ENCODE peak calls at places on chromosome 17, in seven cellular contexts. L is astrocyte; T is CD8-positive, alpha-beta memory T cell; D is A549; Y is DND-41; X is substantia nigra; U is spleen. S is an unnamed sample.

GRCh38 chr17:51144266-51145022 is 8.9 kb upstream of the NME1 start:
- DNase-seq in T (no peak), U (no peak), L (no peak), X (no peak), Y (no peak), D (no peak), S (no peak)

GRCh38 chr17:10021239-10021638 is 116.2 kb upstream of the RCVRN start:
- DNase-seq in L (no peak), U (peak), X (peak), T (no peak), Y (peak), D (no peak), S (peak)

GRCh38 chr17:31678431-31678830 is 180.6 kb downstream of the COPRS start:
- DNase-seq in U (no peak), L (no peak), T (no peak), X (no peak), D (no peak), Y (no peak), S (no peak)

GRCh38 chr17:41777579-41778188 is 8.8 kb downstream of the JUP start:
- DNase-seq in Y (no peak), U (no peak), D (peak), L (peak), X (peak), T (no peak), S (no peak)

GRCh38 chr17:81417049-81417878 is 22.0 kb downstream of the BAHCC1 start:
- DNase-seq in D (no peak), X (no peak), L (no peak), U (no peak), T (no peak), Y (no peak), S (peak)

GRCh38 chr17:43787728-43788127 is 7.5 kb downstream of the CFAP97D1 start:
- DNase-seq in U (no peak), D (no peak), Y (no peak), L (no peak), X (no peak), T (no peak), S (no peak)

GRCh38 chr17:16406742-16407674 is 8.4 kb upstream of the TRPV2 start:
- DNase-seq in U (peak), X (no peak), Y (no peak), D (peak), T (no peak), L (peak), S (peak)

GRCh38 chr17:47278561-47278960 is 24.9 kb downstream of the ITGB3 start:
- DNase-seq in U (no peak), X (no peak), L (no peak), T (no peak), D (no peak), Y (no peak), S (no peak)

GRCh38 chr17:75704963-75705875 is 16.0 kb upstream of the ITGB4 start:
- DNase-seq in U (no peak), D (no peak), X (no peak), L (no peak), T (no peak), Y (no peak), S (no peak)

GRCh38 chr17:12320286-12320685 is 299.6 kb downstream of the MAP2K4 start:
- DNase-seq in T (no peak), D (peak), Y (no peak), U (no peak), L (no peak), X (no peak), S (no peak)

GRCh38 chr17:3963214-3964201 is 729 bp downstream of the ATP2A3 start:
- DNase-seq in Y (peak), D (no peak), X (peak), T (peak), U (peak), L (no peak), S (no peak)

GRCh38 chr17:77793146-77793887 is 165.2 kb upstream of the TNRC6C start:
- DNase-seq in T (no peak), L (no peak), D (no peak), Y (no peak), U (peak), X (no peak), S (no peak)

GRCh38 chr17:7755095-7755890 is 37.7 kb downstream of the DNAH2 start:
- DNase-seq in Y (no peak), L (no peak), U (no peak), X (no peak), D (peak), T (no peak), S (no peak)

GRCh38 chr17:65173284-65173793 is 36.2 kb downstream of the RGS9 start:
- DNase-seq in T (peak), L (peak), X (no peak), U (peak), D (peak), Y (peak), S (no peak)

GRCh38 chr17:39461911-39462641 is 790 bp downstream of the CDK12 start:
- DNase-seq in Y (peak), T (no peak), D (no peak), L (peak), X (peak), U (no peak), S (no peak)
- H3K27ac ChIP-seq in Y (peak), T (peak), D (peak), L (peak), X (peak), U (peak), S (peak)

DNA sequence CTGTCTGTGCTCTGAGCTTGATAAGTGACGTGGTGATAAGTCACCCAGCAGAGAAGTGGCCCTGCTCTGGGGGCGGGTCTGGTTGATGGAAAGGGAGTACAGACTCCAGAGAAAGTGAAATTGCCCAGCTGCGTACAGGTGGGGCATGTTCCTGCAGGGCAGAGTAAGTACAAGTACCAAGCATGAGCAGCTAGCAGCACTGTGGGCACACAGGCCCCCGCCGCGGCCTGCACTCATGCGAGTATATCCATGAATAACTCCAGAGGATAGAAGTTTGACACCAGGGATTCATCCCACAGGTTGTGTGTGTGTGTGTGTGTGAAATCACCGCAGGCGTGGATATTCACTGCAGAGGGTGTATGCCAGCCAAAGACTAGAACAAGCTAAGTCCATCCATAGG is 13.2 kb downstream of the DNAI2 start:
- DNase-seq in T (no peak), D (no peak), L (no peak), Y (no peak), U (no peak), X (no peak), S (no peak)
- H3K27ac ChIP-seq in T (no peak), D (no peak), L (no peak), Y (no peak), U (no peak), X (no peak), S (no peak)

GRCh38 chr17:49783051-49783715 is 5.3 kb upstream of the KAT7 start:
- DNase-seq in U (no peak), X (no peak), Y (no peak), D (no peak), L (no peak), T (no peak), S (peak)

GRCh38 chr17:49784636-49785035 is 3.8 kb upstream of the KAT7 start:
- DNase-seq in X (no peak), T (no peak), D (no peak), L (no peak), Y (no peak), U (no peak), S (no peak)

GRCh38 chr17:49788443-49789277 is at the start of gene KAT7:
- DNase-seq in D (peak), L (peak), X (peak), Y (peak), T (peak), U (peak), S (peak)

GRCh38 chr17:49789278-49789578 is 747 bp downstream of the KAT7 start:
- DNase-seq in X (no peak), Y (no peak), D (no peak), T (no peak), U (no peak), L (no peak), S (no peak)

DNA sequence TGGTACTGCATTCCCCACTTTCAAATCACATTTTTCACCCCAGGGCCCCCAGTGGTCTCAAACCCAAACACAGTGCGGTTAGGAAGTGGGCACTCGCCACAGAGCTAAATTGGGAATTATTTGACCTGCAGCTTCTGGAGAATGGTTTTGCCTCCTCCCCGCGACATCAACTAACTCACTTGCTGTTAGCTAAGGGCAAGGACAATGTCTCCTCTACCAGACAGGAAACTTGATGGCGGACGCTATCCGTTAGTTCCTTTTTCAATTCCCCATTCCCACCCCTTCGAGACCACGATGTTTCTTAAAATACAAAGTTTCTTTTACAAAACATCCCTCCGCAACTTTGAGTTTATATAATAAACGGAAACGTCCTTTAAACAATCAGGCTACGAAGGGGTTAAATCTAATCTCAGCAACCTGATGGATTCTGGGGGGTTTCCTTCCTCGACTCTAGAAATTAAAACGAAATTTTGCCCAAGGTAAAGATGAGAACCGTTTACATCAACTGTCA is 494 bp upstream of the KAT7 start:
- DNase-seq in U (no peak), T (no peak), L (no peak), Y (peak), D (no peak), X (peak), S (no peak)
- H3K27ac ChIP-seq in U (peak), T (peak), L (peak), Y (peak), D (peak), X (peak), S (no peak)

DNA sequence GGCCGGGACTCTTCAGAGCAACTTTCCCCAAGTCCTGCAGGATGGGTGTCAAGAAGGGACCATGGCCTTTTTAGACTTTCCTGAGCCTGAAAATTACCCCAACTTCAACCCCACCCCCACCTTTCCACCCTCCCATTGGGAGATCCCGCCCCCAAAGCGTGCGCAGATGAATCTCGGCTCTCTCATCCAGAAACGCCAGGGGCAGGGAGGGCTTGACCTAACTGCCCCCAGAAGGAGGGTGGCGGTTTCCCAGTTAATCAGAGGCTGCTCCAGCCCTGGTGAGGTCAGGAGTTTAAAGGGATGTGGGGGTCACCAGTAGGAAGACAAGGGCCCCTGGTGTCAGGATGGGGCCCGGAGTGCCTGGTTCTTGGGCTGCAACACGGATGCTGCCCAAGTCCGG is 480 bp downstream of the KIF19 start:
- DNase-seq in L (no peak), Y (no peak), U (no peak), X (no peak), D (no peak), T (no peak), S (no peak)
- H3K27ac ChIP-seq in L (no peak), Y (no peak), U (no peak), X (peak), D (no peak), T (no peak), S (no peak)

GRCh38 chr17:18862011-18862410 is 4.1 kb downstream of the PRPSAP2 start:
- DNase-seq in Y (no peak), T (no peak), L (no peak), D (no peak), U (no peak), X (no peak), S (no peak)

GRCh38 chr17:18857864-18858566 is at the start of gene PRPSAP2:
- DNase-seq in L (peak), D (peak), T (peak), Y (peak), U (peak), X (peak), S (peak)

GRCh38 chr17:18859256-18859655 is 1.3 kb downstream of the PRPSAP2 start:
- DNase-seq in D (no peak), X (no peak), T (no peak), U (no peak), L (peak), Y (no peak), S (no peak)

GRCh38 chr17:18858567-18859245 is 775 bp downstream of the PRPSAP2 start:
- DNase-seq in T (no peak), X (no peak), Y (no peak), U (no peak), L (no peak), D (no peak), S (no peak)

GRCh38 chr17:18860161-18860972 is 2.4 kb downstream of the PRPSAP2 start:
- DNase-seq in U (no peak), Y (no peak), L (no peak), T (no peak), X (no peak), D (no peak), S (no peak)
- H3K27ac ChIP-seq in U (no peak), Y (no peak), L (no peak), T (no peak), X (no peak), D (no peak), S (no peak)

GRCh38 chr17:1373710-1374237 is 26.2 kb downstream of the YWHAE start:
- DNase-seq in X (no peak), L (no peak), T (no peak), Y (no peak), U (no peak), D (no peak), S (no peak)

GRCh38 chr17:1375615-1376014 is 24.4 kb downstream of the YWHAE start:
- DNase-seq in Y (no peak), U (no peak), X (no peak), D (no peak), T (no peak), L (no peak), S (no peak)

GRCh38 chr17:1376061-1376460 is 24.0 kb downstream of the YWHAE start:
- DNase-seq in T (no peak), D (no peak), L (no peak), Y (no peak), U (no peak), X (no peak), S (no peak)

GRCh38 chr17:1372618-1373017 is 27.4 kb downstream of the YWHAE start:
- DNase-seq in L (no peak), Y (no peak), T (no peak), U (no peak), D (no peak), X (no peak), S (peak)

DNA sequence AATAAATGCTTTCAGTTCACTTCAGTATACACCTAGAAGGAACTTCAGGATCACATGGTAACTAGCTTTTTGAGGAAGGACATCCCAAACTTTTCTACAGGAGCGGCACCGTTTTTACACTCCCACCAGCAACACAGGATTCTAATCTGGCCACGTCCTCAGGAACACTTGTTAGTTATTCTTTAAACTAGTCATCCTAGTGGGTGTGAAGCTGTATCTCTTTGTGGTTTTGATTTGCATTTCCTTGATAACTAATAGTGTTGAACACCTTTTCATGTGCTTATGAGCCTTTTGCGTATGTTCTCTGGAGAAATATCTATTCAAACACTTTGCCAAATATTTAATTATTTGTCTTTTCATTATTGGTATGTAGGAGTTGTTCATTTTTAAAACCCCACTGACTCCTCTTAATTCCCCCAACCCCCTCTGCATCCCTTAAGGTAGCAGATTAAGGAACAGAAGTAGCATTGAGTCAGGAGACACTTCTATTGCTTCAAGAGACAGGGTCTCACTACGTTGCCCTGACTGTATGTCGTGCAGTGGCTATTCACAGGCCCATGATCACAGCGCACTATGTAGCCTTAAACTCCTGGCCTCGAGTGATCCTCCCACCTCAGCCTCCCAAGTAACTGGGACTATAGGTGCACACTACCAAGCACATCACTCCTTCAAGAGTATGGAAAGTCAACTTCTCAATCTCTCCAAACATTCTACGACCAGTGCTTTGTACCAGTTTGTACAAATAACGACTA is 25.4 kb downstream of the YWHAE start:
- DNase-seq in X (no peak), D (no peak), L (no peak), T (no peak), U (no peak), Y (no peak), S (no peak)
- H3K27ac ChIP-seq in X (no peak), D (no peak), L (no peak), T (no peak), U (no peak), Y (no peak), S (no peak)

GRCh38 chr17:80259642-80260535 is 763 bp upstream of the RNF213 start:
- DNase-seq in X (peak), L (peak), Y (peak), D (peak), U (peak), T (peak), S (peak)
- H3K27ac ChIP-seq in X (peak), L (peak), Y (peak), D (peak), U (peak), T (peak), S (peak)